ENCODE peak calls at places on chromosomes 7 and 10, in four cellular contexts. G is GM12891; E is SJCRH30; A is stimulated activated naive CD8-positive, alpha-beta T cell treated with anti-CD3 and anti-CD28 coated beads, Interleukin-15, Interleukin-2, amounts not matched to agents 100 U/mL and 50 U/mL, for 24 hours. I is an unnamed sample.

GRCh38 chr10:36373424-36374096 is 731.5 kb upstream of the FZD8 start:
- DNase-seq in A (no peak), G (no peak), E (no peak), I (no peak)

GRCh38 chr10:1169186-1169885 is 113.2 kb downstream of the WDR37 start:
- DNase-seq in G (no peak), A (no peak), E (no peak), I (no peak)

GRCh38 chr7:2717293-2717904 is 29.4 kb downstream of the AMZ1 start:
- DNase-seq in A (no peak), G (peak; percentile 61), E (peak; percentile 64), I (peak; percentile 14)

GRCh38 chr7:30201921-30202320 is 67.1 kb downstream of the MTURN start:
- DNase-seq in A (no peak), E (no peak), G (no peak), I (no peak)

GRCh38 chr10:49592726-49593563 is 17.2 kb upstream of the SLC18A3 start:
- DNase-seq in E (peak; percentile 69), A (peak; percentile 69), G (no peak), I (peak; percentile 72)

GRCh38 chr7:16484453-16485158 is 19.1 kb upstream of the SOSTDC1 start:
- DNase-seq in E (peak; percentile 95), A (no peak), G (no peak), I (peak; percentile 88)

GRCh38 chr10:15313844-15314243 is 57.2 kb downstream of the FAM171A1 start:
- DNase-seq in E (no peak), A (no peak), G (no peak), I (peak; percentile 17)

GRCh38 chr7:130149575-130150139 is 55.5 kb downstream of the TMEM209 start:
- DNase-seq in G (no peak), E (no peak), A (no peak), I (no peak)

GRCh38 chr10:130429809-130430208 is 293.6 kb downstream of the GLRX3 start:
- DNase-seq in A (no peak), E (no peak), G (no peak), I (no peak)

GRCh38 chr10:122149607-122150505 is 121.2 kb upstream of the BTBD16 start:
- DNase-seq in E (peak; percentile 96), G (no peak), A (no peak), I (no peak)

GRCh38 chr7:40876604-40877003 is 741.8 kb downstream of the SUGCT start:
- DNase-seq in E (no peak), G (no peak), A (no peak), I (no peak)

GRCh38 chr10:73182568-73182967 is 14.6 kb downstream of the FAM149B1 start:
- DNase-seq in G (no peak), A (no peak), E (no peak), I (no peak)